ENCODE peak calls at places on chromosomes 13 and 19, in eight cellular contexts. One of them, this sample, is unnamed.

GRCh38 chr19:45152504-45153338 is 8.1 kb downstream of the NKPD1 start:
- DNase-seq in T-cell: peak; percentile 46
- DNase-seq in osteoblast: peak; percentile 90
- DNase-seq in GM23338: peak; percentile 87
- DNase-seq in cerebellar nuclear complex: no peak
- DNase-seq in activated T-helper 1 cell treated with anti-CD3 and anti-CD28 coated beads, Interleukin-2, amount 50 U/mL, for 16 hours: no peak
- DNase-seq in stimulated activated CD8-positive, alpha-beta memory T cell treated with anti-CD3 and anti-CD28 coated beads, Interleukin-7, amount 100 ng/mL, for 1 hour: no peak
- DNase-seq in stimulated activated CD4-positive, alpha-beta T cell treated with anti-CD3 and anti-CD28 coated beads, Interleukin-1b, Interleukin-23, amount 100 ng/mL, for 24 hours: no peak
- DNase-seq in this sample: peak; percentile 47

GRCh38 chr13:101289764-101290163 is 126.5 kb downstream of the NALCN start:
- DNase-seq in T-cell: no peak
- DNase-seq in osteoblast: peak; percentile 77
- DNase-seq in GM23338: peak; percentile 89
- DNase-seq in cerebellar nuclear complex: no peak
- DNase-seq in activated T-helper 1 cell treated with anti-CD3 and anti-CD28 coated beads, Interleukin-2, amount 50 U/mL, for 16 hours: no peak
- DNase-seq in stimulated activated CD8-positive, alpha-beta memory T cell treated with anti-CD3 and anti-CD28 coated beads, Interleukin-7, amount 100 ng/mL, for 1 hour: no peak
- DNase-seq in stimulated activated CD4-positive, alpha-beta T cell treated with anti-CD3 and anti-CD28 coated beads, Interleukin-1b, Interleukin-23, amount 100 ng/mL, for 24 hours: no peak
- DNase-seq in this sample: peak; percentile 13

GRCh38 chr19:17306285-17306714 is 628 bp downstream of the MRPL34 start:
- DNase-seq in T-cell: no peak
- DNase-seq in osteoblast: peak; percentile 71
- DNase-seq in GM23338: peak; percentile 71
- DNase-seq in cerebellar nuclear complex: no peak
- DNase-seq in activated T-helper 1 cell treated with anti-CD3 and anti-CD28 coated beads, Interleukin-2, amount 50 U/mL, for 16 hours: no peak
- DNase-seq in stimulated activated CD8-positive, alpha-beta memory T cell treated with anti-CD3 and anti-CD28 coated beads, Interleukin-7, amount 100 ng/mL, for 1 hour: no peak
- DNase-seq in stimulated activated CD4-positive, alpha-beta T cell treated with anti-CD3 and anti-CD28 coated beads, Interleukin-1b, Interleukin-23, amount 100 ng/mL, for 24 hours: no peak
- DNase-seq in this sample: no peak

GRCh38 chr19:6424190-6424938 is at the start of gene KHSRP:
- DNase-seq in T-cell: no peak
- DNase-seq in osteoblast: peak; percentile 100
- DNase-seq in GM23338: peak; percentile 45
- DNase-seq in cerebellar nuclear complex: no peak
- DNase-seq in activated T-helper 1 cell treated with anti-CD3 and anti-CD28 coated beads, Interleukin-2, amount 50 U/mL, for 16 hours: no peak
- DNase-seq in stimulated activated CD8-positive, alpha-beta memory T cell treated with anti-CD3 and anti-CD28 coated beads, Interleukin-7, amount 100 ng/mL, for 1 hour: no peak
- DNase-seq in stimulated activated CD4-positive, alpha-beta T cell treated with anti-CD3 and anti-CD28 coated beads, Interleukin-1b, Interleukin-23, amount 100 ng/mL, for 24 hours: no peak
- DNase-seq in this sample: peak; percentile 46

GRCh38 chr19:44731081-44731480 is 17.4 kb upstream of the BCL3 start:
- DNase-seq in T-cell: no peak
- DNase-seq in osteoblast: no peak
- DNase-seq in GM23338: no peak
- DNase-seq in cerebellar nuclear complex: no peak
- DNase-seq in activated T-helper 1 cell treated with anti-CD3 and anti-CD28 coated beads, Interleukin-2, amount 50 U/mL, for 16 hours: no peak
- DNase-seq in stimulated activated CD8-positive, alpha-beta memory T cell treated with anti-CD3 and anti-CD28 coated beads, Interleukin-7, amount 100 ng/mL, for 1 hour: no peak
- DNase-seq in stimulated activated CD4-positive, alpha-beta T cell treated with anti-CD3 and anti-CD28 coated beads, Interleukin-1b, Interleukin-23, amount 100 ng/mL, for 24 hours: no peak
- DNase-seq in this sample: no peak

GRCh38 chr19:34459614-34460013 is 21.9 kb upstream of the WTIP start:
- DNase-seq in T-cell: no peak
- DNase-seq in osteoblast: no peak
- DNase-seq in GM23338: no peak
- DNase-seq in cerebellar nuclear complex: no peak
- DNase-seq in activated T-helper 1 cell treated with anti-CD3 and anti-CD28 coated beads, Interleukin-2, amount 50 U/mL, for 16 hours: no peak
- DNase-seq in stimulated activated CD8-positive, alpha-beta memory T cell treated with anti-CD3 and anti-CD28 coated beads, Interleukin-7, amount 100 ng/mL, for 1 hour: no peak
- DNase-seq in stimulated activated CD4-positive, alpha-beta T cell treated with anti-CD3 and anti-CD28 coated beads, Interleukin-1b, Interleukin-23, amount 100 ng/mL, for 24 hours: no peak
- DNase-seq in this sample: no peak

GRCh38 chr13:103663996-103664395 is 597.8 kb upstream of the SLC10A2 start:
- DNase-seq in T-cell: no peak
- DNase-seq in osteoblast: no peak
- DNase-seq in GM23338: no peak
- DNase-seq in cerebellar nuclear complex: no peak
- DNase-seq in activated T-helper 1 cell treated with anti-CD3 and anti-CD28 coated beads, Interleukin-2, amount 50 U/mL, for 16 hours: no peak
- DNase-seq in stimulated activated CD8-positive, alpha-beta memory T cell treated with anti-CD3 and anti-CD28 coated beads, Interleukin-7, amount 100 ng/mL, for 1 hour: no peak
- DNase-seq in stimulated activated CD4-positive, alpha-beta T cell treated with anti-CD3 and anti-CD28 coated beads, Interleukin-1b, Interleukin-23, amount 100 ng/mL, for 24 hours: no peak
- DNase-seq in this sample: no peak

GRCh38 chr19:43461303-43461702 is 4.1 kb downstream of the LYPD3 start:
- DNase-seq in T-cell: no peak
- DNase-seq in osteoblast: peak; percentile 44
- DNase-seq in GM23338: no peak
- DNase-seq in cerebellar nuclear complex: no peak
- DNase-seq in activated T-helper 1 cell treated with anti-CD3 and anti-CD28 coated beads, Interleukin-2, amount 50 U/mL, for 16 hours: no peak
- DNase-seq in stimulated activated CD8-positive, alpha-beta memory T cell treated with anti-CD3 and anti-CD28 coated beads, Interleukin-7, amount 100 ng/mL, for 1 hour: no peak
- DNase-seq in stimulated activated CD4-positive, alpha-beta T cell treated with anti-CD3 and anti-CD28 coated beads, Interleukin-1b, Interleukin-23, amount 100 ng/mL, for 24 hours: no peak
- DNase-seq in this sample: no peak

GRCh38 chr19:33438016-33438671 is 64.6 kb downstream of the CEBPG start:
- DNase-seq in T-cell: no peak
- DNase-seq in osteoblast: peak; percentile 88
- DNase-seq in GM23338: no peak
- DNase-seq in cerebellar nuclear complex: no peak
- DNase-seq in activated T-helper 1 cell treated with anti-CD3 and anti-CD28 coated beads, Interleukin-2, amount 50 U/mL, for 16 hours: no peak
- DNase-seq in stimulated activated CD8-positive, alpha-beta memory T cell treated with anti-CD3 and anti-CD28 coated beads, Interleukin-7, amount 100 ng/mL, for 1 hour: no peak
- DNase-seq in stimulated activated CD4-positive, alpha-beta T cell treated with anti-CD3 and anti-CD28 coated beads, Interleukin-1b, Interleukin-23, amount 100 ng/mL, for 24 hours: no peak
- DNase-seq in this sample: no peak

GRCh38 chr19:41703602-41704293 is 4.7 kb upstream of the CEACAM5 start:
- DNase-seq in T-cell: no peak
- DNase-seq in osteoblast: no peak
- DNase-seq in GM23338: no peak
- DNase-seq in cerebellar nuclear complex: no peak
- DNase-seq in activated T-helper 1 cell treated with anti-CD3 and anti-CD28 coated beads, Interleukin-2, amount 50 U/mL, for 16 hours: no peak
- DNase-seq in stimulated activated CD8-positive, alpha-beta memory T cell treated with anti-CD3 and anti-CD28 coated beads, Interleukin-7, amount 100 ng/mL, for 1 hour: no peak
- DNase-seq in stimulated activated CD4-positive, alpha-beta T cell treated with anti-CD3 and anti-CD28 coated beads, Interleukin-1b, Interleukin-23, amount 100 ng/mL, for 24 hours: no peak
- DNase-seq in this sample: no peak

GRCh38 chr19:45581576-45581975 is 3.0 kb downstream of the OPA3 start:
- DNase-seq in T-cell: no peak
- DNase-seq in osteoblast: no peak
- DNase-seq in GM23338: no peak
- DNase-seq in cerebellar nuclear complex: no peak
- DNase-seq in activated T-helper 1 cell treated with anti-CD3 and anti-CD28 coated beads, Interleukin-2, amount 50 U/mL, for 16 hours: no peak
- DNase-seq in stimulated activated CD8-positive, alpha-beta memory T cell treated with anti-CD3 and anti-CD28 coated beads, Interleukin-7, amount 100 ng/mL, for 1 hour: no peak
- DNase-seq in stimulated activated CD4-positive, alpha-beta T cell treated with anti-CD3 and anti-CD28 coated beads, Interleukin-1b, Interleukin-23, amount 100 ng/mL, for 24 hours: no peak
- DNase-seq in this sample: no peak